ENCODE peak calls at places on chromosomes 4 and X, in four cellular contexts. G is HT1080, D is AG04450, J is AG10803. I is an unnamed sample.
A peak's percentile ranks its signal among the peaks of the same experiment; 100 is the strongest.

GRCh38 chr4:83855044-83855443 is 319.1 kb downstream of the GPAT3 start:
- DNase-seq in G (peak; percentile 95), D (peak; percentile 89), J (peak; percentile 95), I (peak; percentile 90)

GRCh38 chr4:152281211-152281610 is 254.7 kb downstream of the FBXW7 start:
- DNase-seq in G (no peak), D (no peak), J (no peak), I (no peak)

GRCh38 chr4:76640252-76640925 is 205.4 kb downstream of the SHROOM3 start:
- DNase-seq in G (no peak), D (no peak), J (no peak), I (no peak)

GRCh38 chr4:101813604-101814003 is 23.1 kb downstream of the BANK1 start:
- DNase-seq in G (no peak), D (no peak), J (no peak), I (no peak)

GRCh38 chrX:87572911-87573310 is 55.3 kb downstream of the KLHL4 start:
- DNase-seq in G (no peak), D (no peak), J (no peak), I (peak; percentile 5)

GRCh38 chrX:43882294-43882681 is at the start of gene MAOB:
- DNase-seq in G (no peak), D (no peak), J (no peak), I (peak; percentile 2)

GRCh38 chr4:75912968-75913367 is 10.7 kb upstream of the PPEF2 start:
- DNase-seq in G (no peak), D (no peak), J (no peak), I (no peak)

GRCh38 chr4:158786155-158786581 is 17.3 kb downstream of the FNIP2 start:
- DNase-seq in G (no peak), D (no peak), J (peak; percentile 25), I (no peak)

GRCh38 chr4:38140643-38141203 is 180.5 kb downstream of the PTTG2 start:
- DNase-seq in G (no peak), D (no peak), J (no peak), I (no peak)

GRCh38 chr4:114281561-114281960 is 302.1 kb upstream of the ARSJ start:
- DNase-seq in G (peak; percentile 8), D (peak; percentile 71), J (peak; percentile 92), I (peak; percentile 40)

GRCh38 chr4:102705391-102705935 is 55.3 kb downstream of the MANBA start:
- DNase-seq in G (no peak), D (no peak), J (no peak), I (no peak)

I was measured in fibroblast of mammary gland.